ENCODE peak calls at places on chromosomes 13 and 19, in seven cellular contexts. Y is left ventricle myocardium superior; K is occipital lobe; A is GM03348; T is central memory CD4-positive, alpha-beta T cell; N is heart left ventricle; S is activated naive CD8-positive, alpha-beta T cell treated with anti-CD3 and anti-CD28 coated beads, Interleukin-2, amount 50 U/mL, for 16 hours. E is an unnamed sample.

GRCh38 chr13:91904005-91904404 is 505.6 kb downstream of the GPC5 start:
- DNase-seq in Y (no peak), K (no peak), A (no peak), T (no peak), N (no peak), S (no peak), E (no peak)

GRCh38 chr19:17227798-17228367 is 1.9 kb downstream of the OCEL1 start:
- DNase-seq in Y (peak; percentile 33), K (no peak), A (no peak), T (no peak), N (no peak), S (no peak), E (no peak)

GRCh38 chr13:74325106-74325505 is 190.9 kb upstream of the KLF12 start:
- DNase-seq in Y (no peak), K (peak; percentile 34), A (peak; percentile 42), T (no peak), N (peak; percentile 39), S (no peak), E (no peak)

GRCh38 chr19:56827708-56828107 is 12.8 kb downstream of the PEG3 start:
- DNase-seq in Y (no peak), K (no peak), A (no peak), T (no peak), N (no peak), S (no peak), E (no peak)

GRCh38 chr13:21812192-21812626 is 141.3 kb downstream of the FGF9 start:
- DNase-seq in Y (no peak), K (no peak), A (no peak), T (no peak), N (no peak), S (no peak), E (no peak)

GRCh38 chr19:38412491-38412890 is 9.6 kb downstream of the FAM98C start:
- DNase-seq in Y (no peak), K (no peak), A (no peak), T (no peak), N (no peak), S (no peak), E (no peak)

GRCh38 chr19:49988433-49988832 is 27.5 kb upstream of the SIGLEC11 start:
- DNase-seq in Y (no peak), K (peak; percentile 28), A (peak; percentile 35), T (no peak), N (no peak), S (no peak), E (no peak)

GRCh38 chr13:108437496-108437895 is 168.0 kb downstream of the TNFSF13B start:
- DNase-seq in Y (no peak), K (no peak), A (no peak), T (no peak), N (no peak), S (no peak), E (no peak)

GRCh38 chr13:24042710-24043440 is 117.6 kb upstream of the SPATA13 start:
- DNase-seq in Y (no peak), K (no peak), A (no peak), T (no peak), N (no peak), S (no peak), E (no peak)

GRCh38 chr13:114124921-114125320 is 7.5 kb downstream of the RASA3 start:
- DNase-seq in Y (no peak), K (no peak), A (peak; percentile 64), T (peak; percentile 80), N (no peak), S (peak; percentile 58), E (no peak)

GRCh38 chr19:5718579-5719273 is 1.2 kb downstream of the LONP1 start:
- DNase-seq in Y (no peak), K (no peak), A (peak; percentile 79), T (no peak), N (no peak), S (peak; percentile 55), E (peak; percentile 84)

GRCh38 chr19:48746120-48746519 is 589 bp downstream of the IZUMO1 start:
- DNase-seq in Y (no peak), K (no peak), A (no peak), T (no peak), N (no peak), S (no peak), E (no peak)

GRCh38 chr19:7004313-7004931 is 16.8 kb downstream of the MBD3L2B start:
- DNase-seq in Y (no peak), K (no peak), A (peak; percentile 34), T (peak; percentile 18), N (no peak), S (no peak), E (no peak)

GRCh38 chr19:44737238-44738160 is 11.0 kb upstream of the BCL3 start:
- DNase-seq in Y (no peak), K (no peak), A (no peak), T (no peak), N (no peak), S (no peak), E (no peak)

GRCh38 chr13:86446311-86446710 is 647.1 kb upstream of the SLITRK6 start:
- DNase-seq in Y (no peak), K (no peak), A (peak; percentile 1), T (no peak), N (no peak), S (no peak), E (peak; percentile 36)

GRCh38 chr13:100347941-100348340 is 240.6 kb downstream of the GGACT start:
- DNase-seq in Y (no peak), K (no peak), A (no peak), T (no peak), N (no peak), S (no peak), E (peak; percentile 63)

GRCh38 chr19:40246292-40247073 is 20.0 kb upstream of the CCNP start:
- DNase-seq in Y (no peak), K (no peak), A (no peak), T (no peak), N (no peak), S (no peak), E (no peak)

GRCh38 chr13:80873589-80873988 is 532.7 kb upstream of the SPRY2 start:
- DNase-seq in Y (no peak), K (no peak), A (no peak), T (no peak), N (no peak), S (no peak), E (no peak)

GRCh38 chr13:39767791-39768564 is 112.5 kb downstream of the COG6 start:
- DNase-seq in Y (no peak), K (no peak), A (no peak), T (no peak), N (no peak), S (no peak), E (no peak)

GRCh38 chr13:27022571-27023311 is 148.9 kb downstream of the USP12 start:
- DNase-seq in Y (no peak), K (peak; percentile 41), A (no peak), T (no peak), N (no peak), S (no peak), E (peak; percentile 36)

GRCh38 chr13:48985751-48986150 is 10.0 kb downstream of the FNDC3A start:
- DNase-seq in Y (no peak), K (no peak), A (no peak), T (no peak), N (no peak), S (no peak), E (no peak)

GRCh38 chr19:11377237-11377636 is 2.8 kb downstream of the SWSAP1 start:
- DNase-seq in Y (no peak), K (no peak), A (peak; percentile 73), T (no peak), N (no peak), S (no peak), E (no peak)

GRCh38 chr13:39777527-39778061 is 122.1 kb downstream of the COG6 start:
- DNase-seq in Y (no peak), K (no peak), A (peak; percentile 76), T (peak; percentile 10), N (no peak), S (no peak), E (no peak)

GRCh38 chr19:33797821-33798633 is 1.4 kb downstream of the KCTD15 start:
- DNase-seq in Y (peak; percentile 76), K (no peak), A (peak; percentile 85), T (no peak), N (peak; percentile 82), S (no peak), E (no peak)

GRCh38 chr19:52993342-52994178 is 20.2 kb upstream of the ERVV-1 start:
- DNase-seq in Y (peak; percentile 87), K (peak; percentile 62), A (peak; percentile 89), T (peak; percentile 78), N (peak; percentile 76), S (peak; percentile 57), E (no peak)

GRCh38 chr19:46081928-46082727 is 41.3 kb upstream of the IGFL4 start:
- DNase-seq in Y (no peak), K (no peak), A (peak; percentile 70), T (no peak), N (no peak), S (no peak), E (peak; percentile 48)

GRCh38 chr19:1019980-1020867 is 699 bp downstream of the TMEM259 start:
- DNase-seq in Y (peak; percentile 57), K (no peak), A (no peak), T (no peak), N (peak; percentile 41), S (no peak), E (no peak)

GRCh38 chr19:18227781-18228271 is 1.6 kb upstream of the PDE4C start:
- DNase-seq in Y (peak; percentile 46), K (no peak), A (no peak), T (no peak), N (no peak), S (no peak), E (no peak)

GRCh38 chr13:51605698-51606097 is 21.4 kb downstream of the WDFY2 start:
- DNase-seq in Y (no peak), K (no peak), A (no peak), T (no peak), N (no peak), S (no peak), E (no peak)

E was measured in NCI-H460.